ENCODE peak calls at places on chromosomes 16 and 17, in ten cellular contexts. One of them, this sample, is unnamed.

GRCh38 chr17:35788504-35788998 is 6.9 kb downstream of the MMP28 start:
- DNase-seq in A549: peak
- DNase-seq in H7: no peak
- DNase-seq in mesendoderm: no peak
- DNase-seq in esophagus muscularis mucosa: no peak
- DNase-seq in astrocyte of the spinal cord: peak
- DNase-seq in heart left ventricle: no peak
- DNase-seq in CD8-positive, alpha-beta memory T cell: no peak
- DNase-seq in MG63: peak
- DNase-seq in brain microvascular endothelial cell: peak
- DNase-seq in this sample: no peak

GRCh38 chr17:17942846-17943245 is 29.4 kb downstream of the TOM1L2 start:
- DNase-seq in A549: no peak
- DNase-seq in H7: no peak
- DNase-seq in mesendoderm: peak
- DNase-seq in esophagus muscularis mucosa: no peak
- DNase-seq in astrocyte of the spinal cord: no peak
- DNase-seq in heart left ventricle: no peak
- DNase-seq in CD8-positive, alpha-beta memory T cell: no peak
- DNase-seq in MG63: no peak
- DNase-seq in brain microvascular endothelial cell: peak
- DNase-seq in this sample: no peak

GRCh38 chr16:50263940-50264929 is 2.1 kb upstream of the ADCY7 start:
- DNase-seq in A549: no peak
- DNase-seq in H7: no peak
- DNase-seq in mesendoderm: no peak
- DNase-seq in esophagus muscularis mucosa: no peak
- DNase-seq in astrocyte of the spinal cord: peak
- DNase-seq in heart left ventricle: no peak
- DNase-seq in CD8-positive, alpha-beta memory T cell: no peak
- DNase-seq in MG63: no peak
- DNase-seq in brain microvascular endothelial cell: no peak
- DNase-seq in this sample: no peak

GRCh38 chr17:75155191-75155601 is 884 bp upstream of the JPT1 start:
- DNase-seq in A549: no peak
- DNase-seq in H7: peak
- DNase-seq in mesendoderm: peak
- DNase-seq in esophagus muscularis mucosa: no peak
- DNase-seq in astrocyte of the spinal cord: no peak
- DNase-seq in heart left ventricle: no peak
- DNase-seq in CD8-positive, alpha-beta memory T cell: no peak
- DNase-seq in MG63: no peak
- DNase-seq in brain microvascular endothelial cell: no peak
- DNase-seq in this sample: no peak

GRCh38 chr17:31489295-31490018 is 98.0 kb downstream of the RAB11FIP4 start:
- DNase-seq in A549: no peak
- DNase-seq in H7: peak
- DNase-seq in mesendoderm: peak
- DNase-seq in esophagus muscularis mucosa: no peak
- DNase-seq in astrocyte of the spinal cord: no peak
- DNase-seq in heart left ventricle: no peak
- DNase-seq in CD8-positive, alpha-beta memory T cell: peak
- DNase-seq in MG63: no peak
- DNase-seq in brain microvascular endothelial cell: no peak
- DNase-seq in this sample: peak

GRCh38 chr17:46851029-46851741 is at the start of gene WNT9B:
- DNase-seq in A549: peak
- DNase-seq in H7: peak
- DNase-seq in mesendoderm: peak
- DNase-seq in esophagus muscularis mucosa: no peak
- DNase-seq in astrocyte of the spinal cord: no peak
- DNase-seq in heart left ventricle: no peak
- DNase-seq in CD8-positive, alpha-beta memory T cell: no peak
- DNase-seq in MG63: peak
- DNase-seq in brain microvascular endothelial cell: no peak
- DNase-seq in this sample: no peak

GRCh38 chr17:82106697-82107305 is 8.8 kb upstream of the FASN start:
- DNase-seq in A549: no peak
- DNase-seq in H7: no peak
- DNase-seq in mesendoderm: no peak
- DNase-seq in esophagus muscularis mucosa: no peak
- DNase-seq in astrocyte of the spinal cord: no peak
- DNase-seq in heart left ventricle: no peak
- DNase-seq in CD8-positive, alpha-beta memory T cell: no peak
- DNase-seq in MG63: no peak
- DNase-seq in brain microvascular endothelial cell: no peak
- DNase-seq in this sample: peak

GRCh38 chr16:78562156-78562555 is 462.7 kb downstream of the WWOX start:
- DNase-seq in A549: no peak
- DNase-seq in H7: no peak
- DNase-seq in mesendoderm: no peak
- DNase-seq in esophagus muscularis mucosa: no peak
- DNase-seq in astrocyte of the spinal cord: no peak
- DNase-seq in heart left ventricle: no peak
- DNase-seq in CD8-positive, alpha-beta memory T cell: no peak
- DNase-seq in MG63: no peak
- DNase-seq in brain microvascular endothelial cell: no peak
- DNase-seq in this sample: no peak

GRCh38 chr17:65463242-65463641 is 98.2 kb downstream of the AXIN2 start:
- DNase-seq in A549: no peak
- DNase-seq in H7: no peak
- DNase-seq in mesendoderm: no peak
- DNase-seq in esophagus muscularis mucosa: peak
- DNase-seq in astrocyte of the spinal cord: peak
- DNase-seq in heart left ventricle: peak
- DNase-seq in CD8-positive, alpha-beta memory T cell: no peak
- DNase-seq in MG63: no peak
- DNase-seq in brain microvascular endothelial cell: peak
- DNase-seq in this sample: peak

GRCh38 chr17:43740541-43740940 is 18.1 kb downstream of the SOST start:
- DNase-seq in A549: no peak
- DNase-seq in H7: no peak
- DNase-seq in mesendoderm: no peak
- DNase-seq in esophagus muscularis mucosa: no peak
- DNase-seq in astrocyte of the spinal cord: no peak
- DNase-seq in heart left ventricle: no peak
- DNase-seq in CD8-positive, alpha-beta memory T cell: no peak
- DNase-seq in MG63: peak
- DNase-seq in brain microvascular endothelial cell: peak
- DNase-seq in this sample: no peak

GRCh38 chr17:42642377-42642776 is 16.7 kb upstream of the TUBG2 start:
- DNase-seq in A549: no peak
- DNase-seq in H7: peak
- DNase-seq in mesendoderm: no peak
- DNase-seq in esophagus muscularis mucosa: no peak
- DNase-seq in astrocyte of the spinal cord: no peak
- DNase-seq in heart left ventricle: no peak
- DNase-seq in CD8-positive, alpha-beta memory T cell: no peak
- DNase-seq in MG63: no peak
- DNase-seq in brain microvascular endothelial cell: no peak
- DNase-seq in this sample: no peak

GRCh38 chr16:71263581-71263980 is 25.6 kb downstream of the CMTR2 start:
- DNase-seq in A549: no peak
- DNase-seq in H7: no peak
- DNase-seq in mesendoderm: no peak
- DNase-seq in esophagus muscularis mucosa: no peak
- DNase-seq in astrocyte of the spinal cord: no peak
- DNase-seq in heart left ventricle: no peak
- DNase-seq in CD8-positive, alpha-beta memory T cell: no peak
- DNase-seq in MG63: no peak
- DNase-seq in brain microvascular endothelial cell: no peak
- DNase-seq in this sample: no peak

GRCh38 chr17:48812001-48812400 is 5.0 kb downstream of the TTLL6 start:
- DNase-seq in A549: no peak
- DNase-seq in H7: no peak
- DNase-seq in mesendoderm: no peak
- DNase-seq in esophagus muscularis mucosa: no peak
- DNase-seq in astrocyte of the spinal cord: no peak
- DNase-seq in heart left ventricle: no peak
- DNase-seq in CD8-positive, alpha-beta memory T cell: no peak
- DNase-seq in MG63: no peak
- DNase-seq in brain microvascular endothelial cell: no peak
- DNase-seq in this sample: no peak

GRCh38 chr17:72151565-72152391 is 31.0 kb downstream of the SOX9 start:
- DNase-seq in A549: peak
- DNase-seq in H7: peak
- DNase-seq in mesendoderm: peak
- DNase-seq in esophagus muscularis mucosa: no peak
- DNase-seq in astrocyte of the spinal cord: peak
- DNase-seq in heart left ventricle: peak
- DNase-seq in CD8-positive, alpha-beta memory T cell: no peak
- DNase-seq in MG63: peak
- DNase-seq in brain microvascular endothelial cell: peak
- DNase-seq in this sample: peak

DNA sequence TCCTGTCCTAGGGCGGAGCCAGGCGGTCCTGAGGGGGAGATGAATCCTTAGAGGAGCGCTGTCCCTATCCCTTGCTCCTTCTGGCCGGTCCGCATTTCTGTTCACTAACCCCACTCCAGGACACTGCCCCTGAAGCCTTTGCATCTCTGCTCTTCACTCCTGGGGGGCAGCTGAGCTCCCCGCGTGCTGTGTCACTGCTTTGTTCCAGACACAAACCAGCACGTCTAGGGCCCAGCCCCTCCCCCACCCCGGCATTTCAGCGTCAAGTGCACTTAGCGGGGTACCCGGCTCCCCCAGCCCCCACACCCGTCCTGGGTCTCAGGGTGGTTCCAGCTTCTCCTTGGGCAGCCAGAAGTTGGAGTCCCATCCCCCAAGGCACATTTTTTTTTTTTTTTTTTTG is 8.9 kb downstream of the CORO6 start:
- DNase-seq in A549: no peak
- DNase-seq in H7: no peak
- DNase-seq in mesendoderm: no peak
- DNase-seq in esophagus muscularis mucosa: no peak
- DNase-seq in astrocyte of the spinal cord: no peak
- DNase-seq in heart left ventricle: peak
- DNase-seq in CD8-positive, alpha-beta memory T cell: no peak
- DNase-seq in MG63: no peak
- DNase-seq in brain microvascular endothelial cell: no peak
- DNase-seq in this sample: no peak
- H3K4me3 ChIP-seq in A549: peak
- H3K4me3 ChIP-seq in H7: peak
- H3K4me3 ChIP-seq in mesendoderm: no peak
- H3K4me3 ChIP-seq in esophagus muscularis mucosa: peak
- H3K4me3 ChIP-seq in astrocyte of the spinal cord: no peak
- H3K4me3 ChIP-seq in heart left ventricle: peak
- H3K4me3 ChIP-seq in CD8-positive, alpha-beta memory T cell: peak
- H3K4me3 ChIP-seq in MG63: no peak
- H3K4me3 ChIP-seq in brain microvascular endothelial cell: peak
- H3K4me3 ChIP-seq in this sample: peak

DNA sequence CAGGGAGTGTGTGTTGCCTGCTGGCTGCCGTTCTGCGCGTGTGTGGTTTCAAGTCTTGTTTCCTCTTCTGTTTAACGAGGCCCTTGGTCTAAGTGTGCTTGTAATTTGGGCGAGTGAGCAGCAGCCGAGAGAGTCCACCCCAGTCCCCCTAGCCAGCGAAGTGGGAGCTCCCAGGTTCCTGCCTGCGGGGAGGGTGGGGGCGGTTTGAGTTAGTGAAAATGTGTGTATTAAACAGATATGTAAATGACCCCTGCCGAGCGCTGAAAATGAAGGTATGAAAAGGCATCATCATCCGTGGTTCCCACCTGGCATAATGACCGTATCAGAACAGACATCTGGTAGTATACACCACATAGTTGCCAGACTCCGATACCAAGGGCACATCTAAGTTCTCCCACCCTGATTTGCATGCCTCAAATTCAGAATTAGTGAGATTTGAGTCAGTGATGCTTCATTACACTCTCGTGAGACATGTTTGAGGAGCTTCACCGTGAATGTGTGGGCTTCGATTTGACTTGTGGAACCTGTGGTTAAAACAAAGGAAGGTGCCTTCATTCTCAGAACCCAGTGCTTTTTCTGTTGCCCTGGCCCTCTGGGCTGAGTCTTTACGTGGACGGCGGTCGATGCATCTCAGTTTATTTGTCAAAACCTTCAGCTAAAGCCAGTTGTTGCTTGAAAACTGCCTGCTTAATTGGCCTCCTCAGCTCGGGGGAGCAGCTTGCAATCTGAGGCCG is 114.4 kb upstream of the CHMP6 start:
- DNase-seq in A549: no peak
- DNase-seq in H7: peak
- DNase-seq in mesendoderm: no peak
- DNase-seq in esophagus muscularis mucosa: no peak
- DNase-seq in astrocyte of the spinal cord: no peak
- DNase-seq in heart left ventricle: peak
- DNase-seq in CD8-positive, alpha-beta memory T cell: peak
- DNase-seq in MG63: no peak
- DNase-seq in brain microvascular endothelial cell: no peak
- DNase-seq in this sample: no peak
- H3K4me3 ChIP-seq in A549: no peak
- H3K4me3 ChIP-seq in H7: no peak
- H3K4me3 ChIP-seq in mesendoderm: no peak
- H3K4me3 ChIP-seq in esophagus muscularis mucosa: no peak
- H3K4me3 ChIP-seq in astrocyte of the spinal cord: no peak
- H3K4me3 ChIP-seq in heart left ventricle: no peak
- H3K4me3 ChIP-seq in CD8-positive, alpha-beta memory T cell: peak
- H3K4me3 ChIP-seq in MG63: no peak
- H3K4me3 ChIP-seq in brain microvascular endothelial cell: no peak
- H3K4me3 ChIP-seq in this sample: no peak

DNA sequence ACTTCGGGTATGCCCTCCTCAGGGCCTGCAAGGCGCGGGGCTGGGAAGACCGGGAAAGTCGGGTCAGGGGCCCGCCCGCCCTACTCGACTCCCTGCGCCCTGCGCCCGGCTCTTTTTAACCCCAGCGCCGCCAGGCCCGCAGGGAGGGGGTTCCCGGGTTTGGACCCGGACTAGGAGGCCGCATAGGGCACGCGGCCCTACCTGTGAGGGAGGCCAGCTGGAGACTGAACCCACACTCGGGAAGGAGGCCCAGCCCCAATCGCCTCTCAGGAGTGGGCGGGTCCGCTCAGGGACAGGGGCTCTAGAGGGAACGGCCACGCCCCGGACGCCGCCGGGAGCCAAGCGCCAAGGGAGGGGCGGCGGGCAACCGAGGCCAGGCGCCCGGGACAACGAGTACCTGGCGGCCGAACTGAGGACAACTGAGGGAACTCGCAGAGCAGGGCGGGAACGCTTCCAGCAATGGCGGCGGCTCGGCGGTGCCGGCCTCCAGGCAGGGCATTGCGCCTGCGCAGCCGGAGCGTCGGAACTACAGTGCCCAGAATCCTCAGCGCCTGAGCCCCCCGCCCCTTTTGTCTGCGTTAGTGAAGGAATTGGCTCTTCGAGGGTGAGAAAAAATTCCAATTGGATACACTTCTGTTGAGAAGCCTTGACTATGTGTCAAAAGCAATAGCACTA is at the start of gene ZNF624:
- DNase-seq in A549: peak
- DNase-seq in H7: peak
- DNase-seq in mesendoderm: peak
- DNase-seq in esophagus muscularis mucosa: peak
- DNase-seq in astrocyte of the spinal cord: peak
- DNase-seq in heart left ventricle: peak
- DNase-seq in CD8-positive, alpha-beta memory T cell: peak
- DNase-seq in MG63: peak
- DNase-seq in brain microvascular endothelial cell: peak
- DNase-seq in this sample: peak
- H3K4me3 ChIP-seq in A549: peak
- H3K4me3 ChIP-seq in H7: peak
- H3K4me3 ChIP-seq in mesendoderm: peak
- H3K4me3 ChIP-seq in esophagus muscularis mucosa: peak
- H3K4me3 ChIP-seq in astrocyte of the spinal cord: peak
- H3K4me3 ChIP-seq in heart left ventricle: peak
- H3K4me3 ChIP-seq in CD8-positive, alpha-beta memory T cell: peak
- H3K4me3 ChIP-seq in MG63: peak
- H3K4me3 ChIP-seq in brain microvascular endothelial cell: peak
- H3K4me3 ChIP-seq in this sample: peak

GRCh38 chr16:24170407-24170806 is 85.7 kb upstream of the CACNG3 start:
- DNase-seq in A549: no peak
- DNase-seq in H7: no peak
- DNase-seq in mesendoderm: no peak
- DNase-seq in esophagus muscularis mucosa: no peak
- DNase-seq in astrocyte of the spinal cord: no peak
- DNase-seq in heart left ventricle: no peak
- DNase-seq in CD8-positive, alpha-beta memory T cell: no peak
- DNase-seq in MG63: no peak
- DNase-seq in brain microvascular endothelial cell: no peak
- DNase-seq in this sample: no peak
- H3K4me3 ChIP-seq in A549: no peak
- H3K4me3 ChIP-seq in H7: no peak
- H3K4me3 ChIP-seq in mesendoderm: no peak
- H3K4me3 ChIP-seq in esophagus muscularis mucosa: no peak
- H3K4me3 ChIP-seq in astrocyte of the spinal cord: no peak
- H3K4me3 ChIP-seq in heart left ventricle: no peak
- H3K4me3 ChIP-seq in CD8-positive, alpha-beta memory T cell: no peak
- H3K4me3 ChIP-seq in MG63: no peak
- H3K4me3 ChIP-seq in brain microvascular endothelial cell: no peak
- H3K4me3 ChIP-seq in this sample: no peak

This sample was measured in upper lobe of right lung.